ENCODE peak calls at places on chromosomes 16 and 17, in ten cellular contexts. I is fibroblast of lung, W is neural progenitor cell, F is astrocyte, D is GM23248, Z is mammary epithelial cell, G is HCT116, S is GM12878, X is HepG2, E is H1. A is an unnamed sample.

GRCh38 chr17:44628234-44629188 is 27.8 kb upstream of the MEIOC start:
- DNase-seq in I (peak; percentile 40), W (peak; percentile 96), F (no peak), D (no peak), Z (no peak), G (no peak), S (peak; percentile 46), X (peak; percentile 29), E (peak; percentile 78), A (no peak)

GRCh38 chr17:74598346-74599022 is 6.4 kb upstream of the CD300LD start:
- DNase-seq in I (no peak), W (no peak), F (no peak), D (no peak), Z (no peak), G (no peak), S (no peak), X (no peak), E (no peak), A (no peak)

GRCh38 chr16:3542601-3543373 is 34.4 kb downstream of the NLRC3 start:
- DNase-seq in I (no peak), W (no peak), F (no peak), D (no peak), Z (no peak), G (no peak), S (no peak), X (no peak), E (no peak), A (no peak)

GRCh38 chr17:17525331-17525730 is 29.1 kb upstream of the RASD1 start:
- DNase-seq in I (no peak), W (no peak), F (no peak), D (no peak), Z (no peak), G (no peak), S (no peak), X (no peak), E (no peak), A (no peak)

GRCh38 chr17:66689192-66689591 is 145.7 kb upstream of the CACNG5 start:
- DNase-seq in I (no peak), W (no peak), F (no peak), D (no peak), Z (no peak), G (no peak), S (no peak), X (no peak), E (no peak), A (no peak)

GRCh38 chr17:9472094-9472493 is 103.5 kb downstream of the STX8 start:
- DNase-seq in I (peak; percentile 91), W (no peak), F (peak; percentile 89), D (peak; percentile 48), Z (no peak), G (no peak), S (no peak), X (no peak), E (no peak), A (no peak)

GRCh38 chr17:31488264-31488981 is 96.9 kb downstream of the RAB11FIP4 start:
- DNase-seq in I (no peak), W (peak; percentile 54), F (no peak), D (no peak), Z (peak; percentile 25), G (no peak), S (no peak), X (no peak), E (no peak), A (peak; percentile 9)

GRCh38 chr17:33968350-33969044 is 286.6 kb upstream of the CCL2 start:
- DNase-seq in I (peak; percentile 11), W (no peak), F (no peak), D (peak; percentile 10), Z (no peak), G (no peak), S (peak; percentile 83), X (no peak), E (no peak), A (no peak)

GRCh38 chr17:29078183-29079045 is 35.5 kb downstream of the PIPOX start:
- DNase-seq in I (peak; percentile 43), W (no peak), F (peak; percentile 15), D (peak; percentile 47), Z (no peak), G (peak; percentile 4), S (no peak), X (no peak), E (no peak), A (peak; percentile 38)

GRCh38 chr17:29076087-29076486 is 33.1 kb downstream of the PIPOX start:
- DNase-seq in I (no peak), W (no peak), F (no peak), D (no peak), Z (no peak), G (no peak), S (no peak), X (peak; percentile 73), E (no peak), A (no peak)

GRCh38 chr17:29077320-29077719 is 34.4 kb downstream of the PIPOX start:
- DNase-seq in I (no peak), W (no peak), F (no peak), D (no peak), Z (no peak), G (no peak), S (no peak), X (no peak), E (no peak), A (no peak)

GRCh38 chr17:29074488-29074887 is 31.5 kb downstream of the PIPOX start:
- DNase-seq in I (no peak), W (no peak), F (no peak), D (no peak), Z (no peak), G (no peak), S (no peak), X (no peak), E (no peak), A (no peak)

GRCh38 chr17:29076722-29077121 is 33.8 kb downstream of the PIPOX start:
- DNase-seq in I (no peak), W (peak; percentile 30), F (no peak), D (no peak), Z (no peak), G (no peak), S (no peak), X (no peak), E (no peak), A (no peak)
- H3K9me3 ChIP-seq in I (no peaks in the 10 kb centered on the region), W (no peaks in the 10 kb centered on the region), F (no peaks in the 10 kb centered on the region), D (no peaks in the 10 kb centered on the region), Z (no peaks in the 10 kb centered on the region), G (no peaks in the 10 kb centered on the region), S (no peaks in the 10 kb centered on the region), X (no peaks in the 10 kb centered on the region), E (no peaks in the 10 kb centered on the region), A (no peaks in the 10 kb centered on the region)

GRCh38 chr17:38456031-38456815 is 28.0 kb downstream of the ARHGAP23 start:
- DNase-seq in I (no peak), W (peak; percentile 31), F (no peak), D (no peak), Z (no peak), G (no peak), S (no peak), X (no peak), E (no peak), A (no peak)

GRCh38 chr17:38454528-38454927 is 26.3 kb downstream of the ARHGAP23 start:
- DNase-seq in I (peak; percentile 78), W (no peak), F (peak; percentile 67), D (peak; percentile 90), Z (peak; percentile 75), G (peak; percentile 49), S (no peak), X (no peak), E (no peak), A (peak; percentile 79)

GRCh38 chr17:38457577-38458371 is 29.5 kb downstream of the ARHGAP23 start:
- DNase-seq in I (no peak), W (no peak), F (no peak), D (no peak), Z (no peak), G (no peak), S (no peak), X (no peak), E (no peak), A (no peak)

GRCh38 chr17:38453951-38454421 is 25.7 kb downstream of the ARHGAP23 start:
- DNase-seq in I (peak; percentile 50), W (peak; percentile 45), F (peak; percentile 37), D (peak; percentile 62), Z (no peak), G (no peak), S (no peak), X (no peak), E (no peak), A (peak; percentile 44)

GRCh38 chr17:38455288-38455915 is 27.1 kb downstream of the ARHGAP23 start:
- DNase-seq in I (no peak), W (peak; percentile 59), F (no peak), D (no peak), Z (no peak), G (no peak), S (no peak), X (no peak), E (no peak), A (no peak)
- H3K9ac ChIP-seq in I (peak overlapping the region; percentile 13), W (no peak overlapping the region), F (peak overlapping the region; percentile 77), D (peak overlapping the region; percentile 80), Z (no peak overlapping the region), G (peak overlapping the region; percentile 68), S (no peak overlapping the region), X (no peak overlapping the region), E (no peak overlapping the region), A (no peak overlapping the region)

GRCh38 chr16:11229432-11229831 is 26.6 kb downstream of the SOCS1 start:
- DNase-seq in I (no peak), W (no peak), F (no peak), D (no peak), Z (no peak), G (no peak), S (no peak), X (no peak), E (no peak), A (no peak)

GRCh38 chr16:11219188-11219587 is 36.8 kb downstream of the SOCS1 start:
- DNase-seq in I (no peak), W (no peak), F (no peak), D (no peak), Z (no peak), G (no peak), S (no peak), X (no peak), E (no peak), A (no peak)

GRCh38 chr16:11224894-11225676 is 30.9 kb downstream of the SOCS1 start:
- DNase-seq in I (no peak), W (no peak), F (no peak), D (no peak), Z (peak; percentile 32), G (no peak), S (peak; percentile 88), X (no peak), E (no peak), A (no peak)

GRCh38 chr16:11225677-11226549 is 30.1 kb downstream of the SOCS1 start:
- DNase-seq in I (no peak), W (no peak), F (no peak), D (no peak), Z (no peak), G (no peak), S (no peak), X (no peak), E (no peak), A (no peak)

DNA sequence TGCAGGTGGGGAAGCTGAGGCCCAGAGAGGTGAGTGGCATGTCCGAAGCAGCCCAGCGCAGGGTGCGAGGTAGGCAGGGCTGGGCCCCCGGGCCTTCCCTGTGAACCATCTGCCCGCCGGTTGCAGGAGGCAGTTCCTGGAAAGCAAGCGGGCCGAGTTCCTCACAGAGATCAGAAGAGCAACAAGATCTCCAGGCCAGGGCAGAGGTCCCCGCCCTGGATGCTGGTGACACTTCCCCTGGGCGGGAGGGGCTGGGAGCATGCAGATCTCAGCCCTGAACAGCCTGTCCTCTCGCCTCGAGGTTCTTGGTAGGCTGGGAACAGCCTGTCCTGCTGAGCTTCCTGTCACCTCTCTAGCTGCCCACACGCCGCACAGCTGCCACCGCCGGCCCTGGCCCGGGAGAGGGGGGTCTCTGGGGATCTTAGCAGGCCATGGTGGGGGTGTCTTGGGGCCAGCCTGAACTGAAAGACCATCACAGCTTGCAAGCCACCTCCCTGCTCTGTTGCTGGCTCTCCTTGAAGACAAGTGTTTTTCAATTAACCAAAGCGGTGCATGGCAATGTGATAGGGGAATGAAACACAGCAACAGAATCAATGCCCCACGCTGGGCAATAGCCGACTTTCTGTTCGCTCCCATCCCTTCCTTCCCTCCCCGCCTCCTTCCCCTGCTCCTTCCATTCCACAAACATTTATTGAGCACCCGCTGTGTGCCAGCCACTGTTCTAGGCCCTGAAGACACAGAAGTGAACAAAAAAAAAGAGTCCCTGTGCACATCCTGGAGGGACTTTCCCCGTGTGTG is 31.7 kb downstream of the SOCS1 start:
- DNase-seq in I (no peak), W (peak; percentile 41), F (no peak), D (no peak), Z (no peak), G (no peak), S (peak; percentile 57), X (peak; percentile 55), E (no peak), A (no peak)
- TF ChIP-seq EZH2 in I (no peak), W (no peak), F (no peak), D (no peak), Z (no peak), G (no peak), S (no peak), X (no peak), E (no peak), A (no peak)

GRCh38 chr17:830950-831349 is 48.8 kb downstream of the MRM3 start:
- DNase-seq in I (no peak), W (no peak), F (no peak), D (no peak), Z (no peak), G (no peak), S (no peak), X (no peak), E (no peak), A (no peak)

GRCh38 chr17:828761-829160 is 46.6 kb downstream of the MRM3 start:
- DNase-seq in I (peak; percentile 80), W (no peak), F (peak; percentile 78), D (peak; percentile 44), Z (no peak), G (no peak), S (no peak), X (no peak), E (no peak), A (no peak)

GRCh38 chr17:834136-834535 is 52.0 kb downstream of the MRM3 start:
- DNase-seq in I (no peak), W (no peak), F (no peak), D (no peak), Z (no peak), G (no peak), S (no peak), X (no peak), E (no peak), A (no peak)

GRCh38 chr17:826778-827177 is 44.6 kb downstream of the MRM3 start:
- DNase-seq in I (no peak), W (no peak), F (no peak), D (no peak), Z (no peak), G (no peak), S (no peak), X (no peak), E (no peak), A (no peak)

GRCh38 chr17:830381-830780 is 48.2 kb downstream of the MRM3 start:
- DNase-seq in I (no peak), W (no peak), F (no peak), D (no peak), Z (no peak), G (no peak), S (no peak), X (no peak), E (no peak), A (no peak)
- H3K9me3 ChIP-seq in I (no peaks in the 10 kb centered on the region), W (no peaks in the 10 kb centered on the region), F (no peaks in the 10 kb centered on the region), D (no peaks in the 10 kb centered on the region), Z (peaks cover 2% of the 10 kb centered on the region), G (no peaks in the 10 kb centered on the region), S (no peaks in the 10 kb centered on the region), X (no peaks in the 10 kb centered on the region), E (no peaks in the 10 kb centered on the region), A (no peaks in the 10 kb centered on the region)

A was measured in PC-3.